ENCODE peak calls at places on chromosomes 7 and 10, in ten cellular contexts. One of them, this sample, is unnamed.

GRCh38 chr10:34727595-34728033 is 87.5 kb downstream of the PARD3 start:
- DNase-seq in NCI-H774: no peak
- DNase-seq in T follicular helper cell: no peak
- DNase-seq in NCI-H1694 treated with DMSO at 0.1 percent for 48 hours: no peak
- DNase-seq in NCI-H1105 treated with DMSO at 0.1 percent for 48 hours: no peak
- DNase-seq in stimulated activated CD4-positive, alpha-beta T cell treated with anti-CD3 and anti-CD28 coated beads, Interleukin-1b, Interleukin-23, amount 100 ng/mL, for 24 hours: no peak
- DNase-seq in NCI-H2081: no peak
- DNase-seq in SHP77 treated with DMSO at 0.1 percent for 48 hours: no peak
- DNase-seq in activated CD4-positive, alpha-beta memory T cell treated with anti-CD3 and anti-CD28 coated beads, Interleukin-2, amount 10 ng/mL, durations not matched to agents 7 days and 5 days: no peak
- DNase-seq in T-helper 9 cell: no peak
- DNase-seq in this sample: no peak

GRCh38 chr10:50392426-50392825 is 141.1 kb upstream of the ASAH2 start:
- DNase-seq in NCI-H774: no peak
- DNase-seq in T follicular helper cell: no peak
- DNase-seq in NCI-H1694 treated with DMSO at 0.1 percent for 48 hours: no peak
- DNase-seq in NCI-H1105 treated with DMSO at 0.1 percent for 48 hours: no peak
- DNase-seq in stimulated activated CD4-positive, alpha-beta T cell treated with anti-CD3 and anti-CD28 coated beads, Interleukin-1b, Interleukin-23, amount 100 ng/mL, for 24 hours: no peak
- DNase-seq in NCI-H2081: no peak
- DNase-seq in SHP77 treated with DMSO at 0.1 percent for 48 hours: no peak
- DNase-seq in activated CD4-positive, alpha-beta memory T cell treated with anti-CD3 and anti-CD28 coated beads, Interleukin-2, amount 10 ng/mL, durations not matched to agents 7 days and 5 days: no peak
- DNase-seq in T-helper 9 cell: no peak
- DNase-seq in this sample: no peak

GRCh38 chr7:40799493-40800406 is 664.9 kb downstream of the SUGCT start:
- DNase-seq in NCI-H774: no peak
- DNase-seq in T follicular helper cell: no peak
- DNase-seq in NCI-H1694 treated with DMSO at 0.1 percent for 48 hours: no peak
- DNase-seq in NCI-H1105 treated with DMSO at 0.1 percent for 48 hours: no peak
- DNase-seq in stimulated activated CD4-positive, alpha-beta T cell treated with anti-CD3 and anti-CD28 coated beads, Interleukin-1b, Interleukin-23, amount 100 ng/mL, for 24 hours: no peak
- DNase-seq in NCI-H2081: no peak
- DNase-seq in SHP77 treated with DMSO at 0.1 percent for 48 hours: no peak
- DNase-seq in activated CD4-positive, alpha-beta memory T cell treated with anti-CD3 and anti-CD28 coated beads, Interleukin-2, amount 10 ng/mL, durations not matched to agents 7 days and 5 days: no peak
- DNase-seq in T-helper 9 cell: no peak
- DNase-seq in this sample: no peak

GRCh38 chr7:70520604-70521003 is 611.3 kb upstream of the GALNT17 start:
- DNase-seq in NCI-H774: no peak
- DNase-seq in T follicular helper cell: no peak
- DNase-seq in NCI-H1694 treated with DMSO at 0.1 percent for 48 hours: no peak
- DNase-seq in NCI-H1105 treated with DMSO at 0.1 percent for 48 hours: no peak
- DNase-seq in stimulated activated CD4-positive, alpha-beta T cell treated with anti-CD3 and anti-CD28 coated beads, Interleukin-1b, Interleukin-23, amount 100 ng/mL, for 24 hours: no peak
- DNase-seq in NCI-H2081: no peak
- DNase-seq in SHP77 treated with DMSO at 0.1 percent for 48 hours: no peak
- DNase-seq in activated CD4-positive, alpha-beta memory T cell treated with anti-CD3 and anti-CD28 coated beads, Interleukin-2, amount 10 ng/mL, durations not matched to agents 7 days and 5 days: no peak
- DNase-seq in T-helper 9 cell: no peak
- DNase-seq in this sample: no peak

GRCh38 chr10:107611101-107611500 is 446.6 kb upstream of the SORCS1 start:
- DNase-seq in NCI-H774: no peak
- DNase-seq in T follicular helper cell: no peak
- DNase-seq in NCI-H1694 treated with DMSO at 0.1 percent for 48 hours: no peak
- DNase-seq in NCI-H1105 treated with DMSO at 0.1 percent for 48 hours: no peak
- DNase-seq in stimulated activated CD4-positive, alpha-beta T cell treated with anti-CD3 and anti-CD28 coated beads, Interleukin-1b, Interleukin-23, amount 100 ng/mL, for 24 hours: no peak
- DNase-seq in NCI-H2081: peak
- DNase-seq in SHP77 treated with DMSO at 0.1 percent for 48 hours: peak
- DNase-seq in activated CD4-positive, alpha-beta memory T cell treated with anti-CD3 and anti-CD28 coated beads, Interleukin-2, amount 10 ng/mL, durations not matched to agents 7 days and 5 days: no peak
- DNase-seq in T-helper 9 cell: no peak
- DNase-seq in this sample: no peak

GRCh38 chr10:122342293-122343134 is 32.0 kb upstream of the PLEKHA1 start:
- DNase-seq in NCI-H774: no peak
- DNase-seq in T follicular helper cell: peak
- DNase-seq in NCI-H1694 treated with DMSO at 0.1 percent for 48 hours: peak
- DNase-seq in NCI-H1105 treated with DMSO at 0.1 percent for 48 hours: peak
- DNase-seq in stimulated activated CD4-positive, alpha-beta T cell treated with anti-CD3 and anti-CD28 coated beads, Interleukin-1b, Interleukin-23, amount 100 ng/mL, for 24 hours: peak
- DNase-seq in NCI-H2081: no peak
- DNase-seq in SHP77 treated with DMSO at 0.1 percent for 48 hours: no peak
- DNase-seq in activated CD4-positive, alpha-beta memory T cell treated with anti-CD3 and anti-CD28 coated beads, Interleukin-2, amount 10 ng/mL, durations not matched to agents 7 days and 5 days: peak
- DNase-seq in T-helper 9 cell: peak
- DNase-seq in this sample: peak

GRCh38 chr7:30925117-30925516 is 13.5 kb downstream of the AQP1 start:
- DNase-seq in NCI-H774: no peak
- DNase-seq in T follicular helper cell: no peak
- DNase-seq in NCI-H1694 treated with DMSO at 0.1 percent for 48 hours: no peak
- DNase-seq in NCI-H1105 treated with DMSO at 0.1 percent for 48 hours: no peak
- DNase-seq in stimulated activated CD4-positive, alpha-beta T cell treated with anti-CD3 and anti-CD28 coated beads, Interleukin-1b, Interleukin-23, amount 100 ng/mL, for 24 hours: no peak
- DNase-seq in NCI-H2081: no peak
- DNase-seq in SHP77 treated with DMSO at 0.1 percent for 48 hours: no peak
- DNase-seq in activated CD4-positive, alpha-beta memory T cell treated with anti-CD3 and anti-CD28 coated beads, Interleukin-2, amount 10 ng/mL, durations not matched to agents 7 days and 5 days: peak
- DNase-seq in T-helper 9 cell: no peak
- DNase-seq in this sample: no peak

GRCh38 chr7:150742286-150742968 is 5.2 kb downstream of the GIMAP5 start:
- DNase-seq in NCI-H774: no peak
- DNase-seq in T follicular helper cell: no peak
- DNase-seq in NCI-H1694 treated with DMSO at 0.1 percent for 48 hours: no peak
- DNase-seq in NCI-H1105 treated with DMSO at 0.1 percent for 48 hours: no peak
- DNase-seq in stimulated activated CD4-positive, alpha-beta T cell treated with anti-CD3 and anti-CD28 coated beads, Interleukin-1b, Interleukin-23, amount 100 ng/mL, for 24 hours: no peak
- DNase-seq in NCI-H2081: no peak
- DNase-seq in SHP77 treated with DMSO at 0.1 percent for 48 hours: no peak
- DNase-seq in activated CD4-positive, alpha-beta memory T cell treated with anti-CD3 and anti-CD28 coated beads, Interleukin-2, amount 10 ng/mL, durations not matched to agents 7 days and 5 days: no peak
- DNase-seq in T-helper 9 cell: no peak
- DNase-seq in this sample: no peak

GRCh38 chr7:27173412-27174076 is 576 bp downstream of the HOXA10 start:
- DNase-seq in NCI-H774: no peak
- DNase-seq in T follicular helper cell: no peak
- DNase-seq in NCI-H1694 treated with DMSO at 0.1 percent for 48 hours: no peak
- DNase-seq in NCI-H1105 treated with DMSO at 0.1 percent for 48 hours: peak
- DNase-seq in stimulated activated CD4-positive, alpha-beta T cell treated with anti-CD3 and anti-CD28 coated beads, Interleukin-1b, Interleukin-23, amount 100 ng/mL, for 24 hours: no peak
- DNase-seq in NCI-H2081: peak
- DNase-seq in SHP77 treated with DMSO at 0.1 percent for 48 hours: no peak
- DNase-seq in activated CD4-positive, alpha-beta memory T cell treated with anti-CD3 and anti-CD28 coated beads, Interleukin-2, amount 10 ng/mL, durations not matched to agents 7 days and 5 days: no peak
- DNase-seq in T-helper 9 cell: no peak
- DNase-seq in this sample: no peak

GRCh38 chr10:75764974-75765551 is 333.6 kb downstream of the LRMDA start:
- DNase-seq in NCI-H774: peak
- DNase-seq in T follicular helper cell: no peak
- DNase-seq in NCI-H1694 treated with DMSO at 0.1 percent for 48 hours: no peak
- DNase-seq in NCI-H1105 treated with DMSO at 0.1 percent for 48 hours: no peak
- DNase-seq in stimulated activated CD4-positive, alpha-beta T cell treated with anti-CD3 and anti-CD28 coated beads, Interleukin-1b, Interleukin-23, amount 100 ng/mL, for 24 hours: no peak
- DNase-seq in NCI-H2081: no peak
- DNase-seq in SHP77 treated with DMSO at 0.1 percent for 48 hours: no peak
- DNase-seq in activated CD4-positive, alpha-beta memory T cell treated with anti-CD3 and anti-CD28 coated beads, Interleukin-2, amount 10 ng/mL, durations not matched to agents 7 days and 5 days: no peak
- DNase-seq in T-helper 9 cell: no peak
- DNase-seq in this sample: no peak

GRCh38 chr7:2930310-2931033 is 86.4 kb upstream of the GNA12 start:
- DNase-seq in NCI-H774: no peak
- DNase-seq in T follicular helper cell: no peak
- DNase-seq in NCI-H1694 treated with DMSO at 0.1 percent for 48 hours: no peak
- DNase-seq in NCI-H1105 treated with DMSO at 0.1 percent for 48 hours: no peak
- DNase-seq in stimulated activated CD4-positive, alpha-beta T cell treated with anti-CD3 and anti-CD28 coated beads, Interleukin-1b, Interleukin-23, amount 100 ng/mL, for 24 hours: no peak
- DNase-seq in NCI-H2081: no peak
- DNase-seq in SHP77 treated with DMSO at 0.1 percent for 48 hours: no peak
- DNase-seq in activated CD4-positive, alpha-beta memory T cell treated with anti-CD3 and anti-CD28 coated beads, Interleukin-2, amount 10 ng/mL, durations not matched to agents 7 days and 5 days: no peak
- DNase-seq in T-helper 9 cell: no peak
- DNase-seq in this sample: no peak

GRCh38 chr10:101013365-101013825 is 13.8 kb downstream of the LZTS2 start:
- DNase-seq in NCI-H774: no peak
- DNase-seq in T follicular helper cell: no peak
- DNase-seq in NCI-H1694 treated with DMSO at 0.1 percent for 48 hours: no peak
- DNase-seq in NCI-H1105 treated with DMSO at 0.1 percent for 48 hours: no peak
- DNase-seq in stimulated activated CD4-positive, alpha-beta T cell treated with anti-CD3 and anti-CD28 coated beads, Interleukin-1b, Interleukin-23, amount 100 ng/mL, for 24 hours: no peak
- DNase-seq in NCI-H2081: no peak
- DNase-seq in SHP77 treated with DMSO at 0.1 percent for 48 hours: no peak
- DNase-seq in activated CD4-positive, alpha-beta memory T cell treated with anti-CD3 and anti-CD28 coated beads, Interleukin-2, amount 10 ng/mL, durations not matched to agents 7 days and 5 days: no peak
- DNase-seq in T-helper 9 cell: no peak
- DNase-seq in this sample: no peak

GRCh38 chr10:21724020-21724589 is 190.1 kb downstream of the MLLT10 start:
- DNase-seq in NCI-H774: no peak
- DNase-seq in T follicular helper cell: no peak
- DNase-seq in NCI-H1694 treated with DMSO at 0.1 percent for 48 hours: no peak
- DNase-seq in NCI-H1105 treated with DMSO at 0.1 percent for 48 hours: peak
- DNase-seq in stimulated activated CD4-positive, alpha-beta T cell treated with anti-CD3 and anti-CD28 coated beads, Interleukin-1b, Interleukin-23, amount 100 ng/mL, for 24 hours: no peak
- DNase-seq in NCI-H2081: no peak
- DNase-seq in SHP77 treated with DMSO at 0.1 percent for 48 hours: no peak
- DNase-seq in activated CD4-positive, alpha-beta memory T cell treated with anti-CD3 and anti-CD28 coated beads, Interleukin-2, amount 10 ng/mL, durations not matched to agents 7 days and 5 days: no peak
- DNase-seq in T-helper 9 cell: no peak
- DNase-seq in this sample: no peak

GRCh38 chr7:32785365-32785764 is 106.2 kb downstream of the KBTBD2 start:
- DNase-seq in NCI-H774: peak
- DNase-seq in T follicular helper cell: no peak
- DNase-seq in NCI-H1694 treated with DMSO at 0.1 percent for 48 hours: no peak
- DNase-seq in NCI-H1105 treated with DMSO at 0.1 percent for 48 hours: no peak
- DNase-seq in stimulated activated CD4-positive, alpha-beta T cell treated with anti-CD3 and anti-CD28 coated beads, Interleukin-1b, Interleukin-23, amount 100 ng/mL, for 24 hours: no peak
- DNase-seq in NCI-H2081: peak
- DNase-seq in SHP77 treated with DMSO at 0.1 percent for 48 hours: no peak
- DNase-seq in activated CD4-positive, alpha-beta memory T cell treated with anti-CD3 and anti-CD28 coated beads, Interleukin-2, amount 10 ng/mL, durations not matched to agents 7 days and 5 days: no peak
- DNase-seq in T-helper 9 cell: no peak
- DNase-seq in this sample: no peak

GRCh38 chr10:69088801-69089501 is 1.0 kb downstream of the SRGN start:
- DNase-seq in NCI-H774: no peak
- DNase-seq in T follicular helper cell: peak
- DNase-seq in NCI-H1694 treated with DMSO at 0.1 percent for 48 hours: no peak
- DNase-seq in NCI-H1105 treated with DMSO at 0.1 percent for 48 hours: no peak
- DNase-seq in stimulated activated CD4-positive, alpha-beta T cell treated with anti-CD3 and anti-CD28 coated beads, Interleukin-1b, Interleukin-23, amount 100 ng/mL, for 24 hours: no peak
- DNase-seq in NCI-H2081: no peak
- DNase-seq in SHP77 treated with DMSO at 0.1 percent for 48 hours: no peak
- DNase-seq in activated CD4-positive, alpha-beta memory T cell treated with anti-CD3 and anti-CD28 coated beads, Interleukin-2, amount 10 ng/mL, durations not matched to agents 7 days and 5 days: peak
- DNase-seq in T-helper 9 cell: no peak
- DNase-seq in this sample: peak

GRCh38 chr7:158416283-158416933 is 171.2 kb downstream of the PTPRN2 start:
- DNase-seq in NCI-H774: no peak
- DNase-seq in T follicular helper cell: no peak
- DNase-seq in NCI-H1694 treated with DMSO at 0.1 percent for 48 hours: no peak
- DNase-seq in NCI-H1105 treated with DMSO at 0.1 percent for 48 hours: no peak
- DNase-seq in stimulated activated CD4-positive, alpha-beta T cell treated with anti-CD3 and anti-CD28 coated beads, Interleukin-1b, Interleukin-23, amount 100 ng/mL, for 24 hours: no peak
- DNase-seq in NCI-H2081: no peak
- DNase-seq in SHP77 treated with DMSO at 0.1 percent for 48 hours: no peak
- DNase-seq in activated CD4-positive, alpha-beta memory T cell treated with anti-CD3 and anti-CD28 coated beads, Interleukin-2, amount 10 ng/mL, durations not matched to agents 7 days and 5 days: no peak
- DNase-seq in T-helper 9 cell: no peak
- DNase-seq in this sample: no peak

GRCh38 chr10:42532996-42533395 is 105.4 kb downstream of the ZNF33B start:
- DNase-seq in NCI-H774: no peak
- DNase-seq in T follicular helper cell: no peak
- DNase-seq in NCI-H1694 treated with DMSO at 0.1 percent for 48 hours: no peak
- DNase-seq in NCI-H1105 treated with DMSO at 0.1 percent for 48 hours: no peak
- DNase-seq in stimulated activated CD4-positive, alpha-beta T cell treated with anti-CD3 and anti-CD28 coated beads, Interleukin-1b, Interleukin-23, amount 100 ng/mL, for 24 hours: no peak
- DNase-seq in NCI-H2081: no peak
- DNase-seq in SHP77 treated with DMSO at 0.1 percent for 48 hours: no peak
- DNase-seq in activated CD4-positive, alpha-beta memory T cell treated with anti-CD3 and anti-CD28 coated beads, Interleukin-2, amount 10 ng/mL, durations not matched to agents 7 days and 5 days: no peak
- DNase-seq in T-helper 9 cell: no peak
- DNase-seq in this sample: no peak

GRCh38 chr10:117306674-117307073 is 65.8 kb downstream of the SLC18A2 start:
- DNase-seq in NCI-H774: no peak
- DNase-seq in T follicular helper cell: no peak
- DNase-seq in NCI-H1694 treated with DMSO at 0.1 percent for 48 hours: no peak
- DNase-seq in NCI-H1105 treated with DMSO at 0.1 percent for 48 hours: no peak
- DNase-seq in stimulated activated CD4-positive, alpha-beta T cell treated with anti-CD3 and anti-CD28 coated beads, Interleukin-1b, Interleukin-23, amount 100 ng/mL, for 24 hours: no peak
- DNase-seq in NCI-H2081: no peak
- DNase-seq in SHP77 treated with DMSO at 0.1 percent for 48 hours: no peak
- DNase-seq in activated CD4-positive, alpha-beta memory T cell treated with anti-CD3 and anti-CD28 coated beads, Interleukin-2, amount 10 ng/mL, durations not matched to agents 7 days and 5 days: no peak
- DNase-seq in T-helper 9 cell: no peak
- DNase-seq in this sample: no peak

GRCh38 chr10:102453502-102453901 is 2.2 kb upstream of the C10orf95 start:
- DNase-seq in NCI-H774: no peak
- DNase-seq in T follicular helper cell: no peak
- DNase-seq in NCI-H1694 treated with DMSO at 0.1 percent for 48 hours: no peak
- DNase-seq in NCI-H1105 treated with DMSO at 0.1 percent for 48 hours: no peak
- DNase-seq in stimulated activated CD4-positive, alpha-beta T cell treated with anti-CD3 and anti-CD28 coated beads, Interleukin-1b, Interleukin-23, amount 100 ng/mL, for 24 hours: no peak
- DNase-seq in NCI-H2081: no peak
- DNase-seq in SHP77 treated with DMSO at 0.1 percent for 48 hours: no peak
- DNase-seq in activated CD4-positive, alpha-beta memory T cell treated with anti-CD3 and anti-CD28 coated beads, Interleukin-2, amount 10 ng/mL, durations not matched to agents 7 days and 5 days: no peak
- DNase-seq in T-helper 9 cell: no peak
- DNase-seq in this sample: no peak

GRCh38 chr7:1227071-1227804 is 5.4 kb upstream of the UNCX start:
- DNase-seq in NCI-H774: no peak
- DNase-seq in T follicular helper cell: no peak
- DNase-seq in NCI-H1694 treated with DMSO at 0.1 percent for 48 hours: no peak
- DNase-seq in NCI-H1105 treated with DMSO at 0.1 percent for 48 hours: no peak
- DNase-seq in stimulated activated CD4-positive, alpha-beta T cell treated with anti-CD3 and anti-CD28 coated beads, Interleukin-1b, Interleukin-23, amount 100 ng/mL, for 24 hours: no peak
- DNase-seq in NCI-H2081: no peak
- DNase-seq in SHP77 treated with DMSO at 0.1 percent for 48 hours: no peak
- DNase-seq in activated CD4-positive, alpha-beta memory T cell treated with anti-CD3 and anti-CD28 coated beads, Interleukin-2, amount 10 ng/mL, durations not matched to agents 7 days and 5 days: no peak
- DNase-seq in T-helper 9 cell: no peak
- DNase-seq in this sample: no peak

GRCh38 chr10:84054743-84055142 is 84.6 kb upstream of the GHITM start:
- DNase-seq in NCI-H774: peak
- DNase-seq in T follicular helper cell: no peak
- DNase-seq in NCI-H1694 treated with DMSO at 0.1 percent for 48 hours: no peak
- DNase-seq in NCI-H1105 treated with DMSO at 0.1 percent for 48 hours: peak
- DNase-seq in stimulated activated CD4-positive, alpha-beta T cell treated with anti-CD3 and anti-CD28 coated beads, Interleukin-1b, Interleukin-23, amount 100 ng/mL, for 24 hours: no peak
- DNase-seq in NCI-H2081: peak
- DNase-seq in SHP77 treated with DMSO at 0.1 percent for 48 hours: no peak
- DNase-seq in activated CD4-positive, alpha-beta memory T cell treated with anti-CD3 and anti-CD28 coated beads, Interleukin-2, amount 10 ng/mL, durations not matched to agents 7 days and 5 days: no peak
- DNase-seq in T-helper 9 cell: no peak
- DNase-seq in this sample: no peak

GRCh38 chr7:142603870-142604448 is 145.3 kb upstream of the PRSS1 start:
- DNase-seq in NCI-H774: no peak
- DNase-seq in T follicular helper cell: peak
- DNase-seq in NCI-H1694 treated with DMSO at 0.1 percent for 48 hours: peak
- DNase-seq in NCI-H1105 treated with DMSO at 0.1 percent for 48 hours: peak
- DNase-seq in stimulated activated CD4-positive, alpha-beta T cell treated with anti-CD3 and anti-CD28 coated beads, Interleukin-1b, Interleukin-23, amount 100 ng/mL, for 24 hours: peak
- DNase-seq in NCI-H2081: peak
- DNase-seq in SHP77 treated with DMSO at 0.1 percent for 48 hours: no peak
- DNase-seq in activated CD4-positive, alpha-beta memory T cell treated with anti-CD3 and anti-CD28 coated beads, Interleukin-2, amount 10 ng/mL, durations not matched to agents 7 days and 5 days: peak
- DNase-seq in T-helper 9 cell: peak
- DNase-seq in this sample: peak

This sample was measured in effector CD4-positive, alpha-beta T cell.